ENCODE peak calls at places on chromosome 3, in ten cellular contexts. C is GM12878, M is tibial nerve, E is transverse colon, W is esophagus muscularis mucosa, Y is ovary, P is A549, K is upper lobe of left lung, I is stomach, X is HepG2. G is an unnamed sample.

GRCh38 chr3:139935071-139935865 is at the start of gene CLSTN2:
- DNase-seq in X (no peak), K (peak), M (peak), I (peak), P (peak), Y (peak), C (no peak), E (peak), W (peak), G (peak)

GRCh38 chr3:32891365-32891764 is 60.1 kb upstream of the CCR4 start:
- DNase-seq in C (no peak), X (no peak), E (no peak), I (no peak), K (no peak), W (no peak), M (no peak), Y (no peak), P (no peak), G (no peak)

GRCh38 chr3:143236226-143236964 is 116.8 kb downstream of the CHST2 start:
- DNase-seq in X (no peak), I (no peak), C (peak), W (no peak), K (no peak), M (no peak), E (no peak), Y (no peak), P (no peak), G (no peak)

GRCh38 chr3:82100378-82100777 is 338.9 kb upstream of the GBE1 start:
- DNase-seq in E (no peak), Y (no peak), I (no peak), C (no peak), P (no peak), M (no peak), K (no peak), W (no peak), X (peak), G (no peak)

GRCh38 chr3:27479816-27480543 is 4.2 kb downstream of the SLC4A7 start:
- DNase-seq in C (no peak), X (no peak), W (peak), K (no peak), P (no peak), E (no peak), Y (no peak), I (no peak), M (no peak), G (no peak)

GRCh38 chr3:125165189-125165947 is 47.2 kb downstream of the SLC12A8 start:
- DNase-seq in W (no peak), M (no peak), C (no peak), I (no peak), P (no peak), E (no peak), X (peak), K (peak), Y (no peak), G (no peak)

GRCh38 chr3:130250982-130251381 is 94.5 kb upstream of the COL6A5 start:
- DNase-seq in K (no peak), M (no peak), C (no peak), Y (no peak), P (no peak), X (no peak), I (no peak), W (no peak), E (no peak), G (no peak)

GRCh38 chr3:55564709-55565108 is 77.6 kb upstream of the WNT5A start:
- DNase-seq in P (no peak), C (no peak), W (no peak), I (no peak), K (no peak), Y (no peak), E (no peak), M (no peak), X (no peak), G (no peak)

GRCh38 chr3:74465652-74466415 is 148.6 kb downstream of the CNTN3 start:
- DNase-seq in Y (no peak), P (no peak), M (peak), W (no peak), I (no peak), K (no peak), C (no peak), X (no peak), E (no peak), G (no peak)

GRCh38 chr3:19348929-19349564 is 200.7 kb downstream of the KCNH8 start:
- DNase-seq in X (peak), E (no peak), M (no peak), P (peak), K (no peak), W (no peak), C (no peak), Y (no peak), I (no peak), G (no peak)

GRCh38 chr3:178583963-178584575 is 47.8 kb downstream of the KCNMB2 start:
- DNase-seq in E (no peak), K (no peak), Y (no peak), P (no peak), M (no peak), I (no peak), C (no peak), X (no peak), W (no peak), G (no peak)

GRCh38 chr3:194279106-194279505 is 72.0 kb downstream of the CPN2 start:
- DNase-seq in Y (peak), P (no peak), W (no peak), M (no peak), C (no peak), I (no peak), X (no peak), E (peak), K (no peak), G (peak)

GRCh38 chr3:11846281-11847034 is at the start of gene TAMM41:
- DNase-seq in W (peak), E (peak), C (peak), K (peak), Y (peak), X (peak), P (peak), M (peak), I (peak), G (peak)

GRCh38 chr3:142019794-142020320 is 129.5 kb downstream of the TFDP2 start:
- DNase-seq in E (no peak), I (no peak), Y (no peak), K (no peak), M (no peak), C (peak), W (no peak), X (no peak), P (no peak), G (no peak)

GRCh38 chr3:197523551-197523950 is 32.2 kb downstream of the BDH1 start:
- DNase-seq in C (no peak), Y (no peak), I (no peak), E (no peak), W (no peak), X (no peak), M (no peak), K (no peak), P (no peak), G (no peak)

GRCh38 chr3:129211772-129212171 is 28.1 kb upstream of the CNBP start:
- DNase-seq in Y (peak), M (no peak), K (peak), I (peak), W (no peak), E (peak), X (peak), P (peak), C (no peak), G (peak)

GRCh38 chr3:160804762-160805161 is 48.7 kb downstream of the PPM1L start:
- DNase-seq in X (no peak), M (no peak), I (peak), W (no peak), P (no peak), C (no peak), Y (no peak), K (no peak), E (peak), G (peak)

GRCh38 chr3:178705925-178706324 is 169.7 kb downstream of the KCNMB2 start:
- DNase-seq in I (no peak), P (no peak), W (no peak), E (no peak), C (no peak), K (no peak), M (no peak), X (no peak), Y (no peak), G (no peak)

GRCh38 chr3:183959214-183959613 is 58.5 kb downstream of the ABCC5 start:
- DNase-seq in M (no peak), P (peak), Y (no peak), C (no peak), I (no peak), K (no peak), X (peak), E (peak), W (no peak), G (no peak)

GRCh38 chr3:45137656-45138181 is 8.5 kb downstream of the CDCP1 start:
- DNase-seq in Y (no peak), M (no peak), E (no peak), C (no peak), I (no peak), K (no peak), X (no peak), P (no peak), W (no peak), G (no peak)

GRCh38 chr3:59880717-59881116 is 830.9 kb upstream of the CFAP20DC start:
- DNase-seq in K (no peak), C (no peak), E (no peak), Y (no peak), W (no peak), I (no peak), M (no peak), X (no peak), P (no peak), G (no peak)

GRCh38 chr3:106217745-106218144 is 348.9 kb upstream of the CBLB start:
- DNase-seq in C (no peak), M (no peak), Y (no peak), K (no peak), P (no peak), W (no peak), X (no peak), E (no peak), I (no peak), G (no peak)

GRCh38 chr3:34111361-34111760 is 312.9 kb downstream of the PDCD6IP start:
- DNase-seq in K (no peak), Y (no peak), M (no peak), W (no peak), I (no peak), P (no peak), X (no peak), C (no peak), E (no peak), G (no peak)

GRCh38 chr3:128383316-128384235 is 83.1 kb downstream of the DNAJB8 start:
- DNase-seq in M (no peak), E (peak), Y (no peak), W (no peak), I (peak), X (peak), C (no peak), K (peak), P (peak), G (peak)

GRCh38 chr3:52507359-52507758 is 12.2 kb downstream of the STAB1 start:
- DNase-seq in C (no peak), E (no peak), Y (no peak), I (no peak), X (peak), M (no peak), K (no peak), P (peak), W (no peak), G (no peak)

GRCh38 chr3:158808697-158809096 is 6.8 kb downstream of the MFSD1 start:
- DNase-seq in C (no peak), I (no peak), E (no peak), W (no peak), M (no peak), X (no peak), K (peak), Y (no peak), P (no peak), G (no peak)

DNA sequence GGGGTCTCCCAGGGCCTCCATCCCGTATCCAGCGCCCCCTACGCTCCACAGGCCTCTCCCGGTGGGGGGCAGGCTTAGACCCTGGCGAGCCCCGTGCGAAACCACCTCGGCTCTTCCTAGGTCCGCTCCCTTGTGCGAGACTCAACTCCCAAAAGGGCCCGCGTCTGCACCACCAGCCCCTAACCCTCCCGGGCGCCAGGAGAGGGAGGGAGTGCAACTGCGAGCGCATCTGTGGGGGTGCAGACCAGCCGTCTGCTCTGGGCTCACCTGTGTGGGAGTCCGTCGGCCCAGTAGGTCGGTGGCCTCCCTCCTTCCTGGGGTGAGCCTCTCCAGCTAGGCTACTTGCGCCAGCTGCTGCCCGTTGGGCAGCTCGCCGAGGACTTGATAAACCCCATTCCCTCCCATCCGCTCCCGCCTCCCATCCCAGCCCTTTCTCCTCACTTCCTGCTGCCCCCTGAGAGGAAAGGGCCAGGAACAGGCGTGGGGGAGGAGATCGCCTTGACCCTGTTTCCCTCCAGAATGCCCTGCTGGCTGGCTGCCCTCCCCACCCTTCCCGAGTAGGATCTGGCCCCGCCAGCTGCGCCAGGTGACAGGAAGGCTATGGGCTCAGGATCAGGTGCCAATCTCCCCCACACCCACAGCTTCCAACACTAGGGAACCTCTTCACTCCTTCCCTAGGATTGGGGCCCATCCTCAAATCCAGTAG is at the start of gene HYAL2:
- DNase-seq in I (peak), M (no peak), Y (peak), K (peak), E (no peak), W (no peak), P (no peak), C (no peak), X (no peak), G (no peak)
- TF ChIP-seq POLR2A in I (no peak), M (no peak), Y (no peak), K (peak), E (no peak), W (no peak), P (no peak), C (no peak), X (no peak), G (no peak)

GRCh38 chr3:153970735-153971347 is 150.3 kb upstream of the ARHGEF26 start:
- DNase-seq in W (no peak), X (no peak), K (no peak), P (peak), C (no peak), Y (no peak), I (no peak), M (no peak), E (no peak), G (no peak)
- TF ChIP-seq EP300 in W (no peak), X (no peak), K (no peak), P (no peak), C (no peak), Y (no peak), I (no peak), M (no peak), E (no peak), G (no peak)

DNA sequence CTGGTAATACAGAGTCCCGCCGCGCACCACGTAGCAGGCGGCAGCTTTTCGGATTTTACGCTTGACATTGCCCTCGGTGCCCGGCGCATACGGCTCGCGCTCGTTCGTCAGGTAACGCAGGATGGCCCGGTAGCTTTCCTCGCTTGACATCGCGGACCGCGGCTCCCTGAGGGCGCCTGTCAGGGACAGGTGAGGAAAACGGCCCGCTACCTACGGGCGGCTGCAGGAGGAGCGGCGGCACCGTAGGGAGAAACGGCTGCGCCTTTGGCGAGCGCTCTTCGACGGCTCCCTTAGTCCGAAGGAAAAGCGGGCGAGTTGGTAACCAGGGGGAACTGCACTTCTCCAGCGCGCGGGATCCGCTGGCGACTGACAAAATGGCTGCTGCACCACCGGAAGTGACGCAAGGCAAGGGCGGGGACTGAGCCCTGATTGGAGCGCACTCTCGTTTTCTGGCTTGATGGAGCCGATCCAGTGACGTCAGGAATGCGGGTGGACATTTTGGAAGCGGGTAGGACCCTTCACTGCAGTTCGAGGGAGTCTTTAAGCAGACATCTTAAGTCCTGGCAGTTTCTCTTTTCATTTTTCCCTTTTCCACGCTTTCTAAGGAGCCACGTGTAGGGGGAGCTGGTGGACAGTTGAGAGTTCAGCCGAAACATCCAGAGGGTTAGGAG is at the start of gene ZBTB11:
- DNase-seq in C (peak), X (peak), K (peak), W (peak), M (peak), E (peak), I (peak), P (peak), Y (peak), G (peak)
- TF ChIP-seq POLR2A in C (peak), X (peak), K (peak), W (peak), M (peak), E (peak), I (peak), P (peak), Y (peak), G (peak)

GRCh38 chr3:41867533-41867932 is 94.4 kb downstream of the ULK4 start:
- DNase-seq in Y (no peak), P (no peak), I (no peak), E (no peak), M (no peak), C (no peak), W (no peak), K (no peak), X (no peak), G (no peak)

GRCh38 chr3:41866298-41866697 is 95.6 kb downstream of the ULK4 start:
- DNase-seq in Y (no peak), C (no peak), E (no peak), W (no peak), X (no peak), I (no peak), K (no peak), P (no peak), M (no peak), G (no peak)

GRCh38 chr3:41863024-41863423 is 98.9 kb downstream of the ULK4 start:
- DNase-seq in Y (no peak), P (no peak), K (no peak), I (no peak), X (peak), E (no peak), C (no peak), W (no peak), M (no peak), G (no peak)
- TF ChIP-seq EP300 in Y (no peak), P (no peak), K (no peak), I (no peak), X (no peak), E (no peak), C (no peak), W (no peak), M (no peak), G (no peak)

GRCh38 chr3:104523136-104523535 is 843.6 kb upstream of the ALCAM start:
- DNase-seq in M (no peak), W (no peak), P (no peak), X (no peak), Y (no peak), C (no peak), K (no peak), I (no peak), E (no peak), G (no peak)
- TF ChIP-seq POLR2A in M (no peak), W (no peak), P (no peak), X (no peak), Y (no peak), C (no peak), K (no peak), I (no peak), E (no peak), G (no peak)